ENCODE peak calls at places on chromosomes 4 and X, in four cellular contexts. S is heart left ventricle, P is NCI-H2107, J is NCI-H1694. W is an unnamed sample.

GRCh38 chr4:121822047-121822446 is 1.6 kb downstream of the CCNA2 start:
- DNase-seq in P (no peak), J (no peak), S (no peak), W (no peak)

GRCh38 chr4:94332983-94333590 is 9.5 kb downstream of the HPGDS start:
- DNase-seq in P (no peak), J (no peak), S (no peak), W (no peak)

GRCh38 chrX:2589186-2590020 is 88.6 kb upstream of the DHRSX start:
- DNase-seq in S (no peak), J (no peak), P (no peak), W (no peak)

GRCh38 chr4:105620640-105621323 is 68.4 kb downstream of the ARHGEF38 start:
- DNase-seq in S (no peak), P (no peak), J (no peak), W (no peak)

GRCh38 chrX:44817029-44817428 is 26.8 kb upstream of the DUSP21 start:
- DNase-seq in S (no peak), J (no peak), P (no peak), W (no peak)

GRCh38 chr4:180560896-180561295 is 1682.3 kb upstream of the TENM3 start:
- DNase-seq in P (no peak), S (no peak), J (no peak), W (no peak)

GRCh38 chr4:147969573-147969972 is 237.7 kb downstream of the ARHGAP10 start:
- DNase-seq in S (no peak), J (no peak), P (no peak), W (no peak)

GRCh38 chr4:38449506-38450174 is 214.4 kb upstream of the KLF3 start:
- DNase-seq in S (no peak), P (no peak), J (no peak), W (no peak)

GRCh38 chr4:2341911-2342652 is 76.4 kb downstream of the ZFYVE28 start:
- DNase-seq in P (no peak), J (no peak), S (peak; percentile 10), W (no peak)

GRCh38 chr4:8468746-8469535 is 28.4 kb downstream of the TRMT44 start:
- DNase-seq in P (no peak), J (peak; percentile 22), S (peak; percentile 54), W (no peak)

GRCh38 chr4:163372035-163372434 is 28.3 kb downstream of the NPY5R start:
- DNase-seq in S (no peak), P (no peak), J (no peak), W (no peak)

GRCh38 chr4:83716874-83717273 is 181.0 kb downstream of the GPAT3 start:
- DNase-seq in P (no peak), S (no peak), J (no peak), W (no peak)

GRCh38 chr4:52646726-52647125 is 12.4 kb downstream of the USP46 start:
- DNase-seq in P (no peak), S (no peak), J (no peak), W (no peak)

GRCh38 chr4:102614801-102615200 is 113.6 kb downstream of the NFKB1 start:
- DNase-seq in J (no peak), P (no peak), S (no peak), W (no peak)